ENCODE peak calls at places on chromosomes 3 and 15, in ten cellular contexts. One of them, this sample, is unnamed.

GRCh38 chr15:76502678-76503077 is 166.1 kb downstream of the ISL2 start:
- DNase-seq in CD4-positive, CD25-positive, alpha-beta regulatory T cell: no peak
- DNase-seq in cardiac muscle cell: peak; percentile 2
- DNase-seq in colonic mucosa: no peak
- DNase-seq in ovary: no peak
- DNase-seq in HCT116: no peak
- DNase-seq in thoracic aorta: no peak
- DNase-seq in GM23248: no peak
- DNase-seq in heart right ventricle: no peak
- DNase-seq in neuronal stem cell: no peak
- DNase-seq in this sample: no peak

GRCh38 chr3:52534281-52535183 is 875 bp upstream of the NT5DC2 start:
- DNase-seq in CD4-positive, CD25-positive, alpha-beta regulatory T cell: no peak
- DNase-seq in cardiac muscle cell: peak; percentile 41
- DNase-seq in colonic mucosa: peak; percentile 28
- DNase-seq in ovary: peak; percentile 43
- DNase-seq in HCT116: no peak
- DNase-seq in thoracic aorta: no peak
- DNase-seq in GM23248: peak; percentile 75
- DNase-seq in heart right ventricle: no peak
- DNase-seq in neuronal stem cell: no peak
- DNase-seq in this sample: no peak

GRCh38 chr3:186815490-186815889 is 9.2 kb upstream of the RFC4 start:
- DNase-seq in CD4-positive, CD25-positive, alpha-beta regulatory T cell: no peak
- DNase-seq in cardiac muscle cell: peak; percentile 81
- DNase-seq in colonic mucosa: no peak
- DNase-seq in ovary: no peak
- DNase-seq in HCT116: no peak
- DNase-seq in thoracic aorta: no peak
- DNase-seq in GM23248: peak; percentile 60
- DNase-seq in heart right ventricle: no peak
- DNase-seq in neuronal stem cell: no peak
- DNase-seq in this sample: no peak

GRCh38 chr3:87503901-87504498 is 227.6 kb upstream of the POU1F1 start:
- DNase-seq in CD4-positive, CD25-positive, alpha-beta regulatory T cell: peak; percentile 12
- DNase-seq in cardiac muscle cell: peak; percentile 59
- DNase-seq in colonic mucosa: peak; percentile 29
- DNase-seq in ovary: no peak
- DNase-seq in HCT116: peak; percentile 75
- DNase-seq in thoracic aorta: no peak
- DNase-seq in GM23248: peak; percentile 91
- DNase-seq in heart right ventricle: no peak
- DNase-seq in neuronal stem cell: peak; percentile 23
- DNase-seq in this sample: no peak

GRCh38 chr3:9351709-9352126 is 11.1 kb upstream of the THUMPD3 start:
- DNase-seq in CD4-positive, CD25-positive, alpha-beta regulatory T cell: no peak
- DNase-seq in cardiac muscle cell: no peak
- DNase-seq in colonic mucosa: no peak
- DNase-seq in ovary: no peak
- DNase-seq in HCT116: peak; percentile 16
- DNase-seq in thoracic aorta: no peak
- DNase-seq in GM23248: no peak
- DNase-seq in heart right ventricle: no peak
- DNase-seq in neuronal stem cell: no peak
- DNase-seq in this sample: no peak

GRCh38 chr3:123285066-123285465 is 83.3 kb downstream of the SEC22A start:
- DNase-seq in CD4-positive, CD25-positive, alpha-beta regulatory T cell: no peak
- DNase-seq in cardiac muscle cell: no peak
- DNase-seq in colonic mucosa: no peak
- DNase-seq in ovary: no peak
- DNase-seq in HCT116: no peak
- DNase-seq in thoracic aorta: no peak
- DNase-seq in GM23248: peak; percentile 39
- DNase-seq in heart right ventricle: no peak
- DNase-seq in neuronal stem cell: no peak
- DNase-seq in this sample: no peak

GRCh38 chr15:63135804-63136203 is 14.1 kb downstream of the LACTB start:
- DNase-seq in CD4-positive, CD25-positive, alpha-beta regulatory T cell: no peak
- DNase-seq in cardiac muscle cell: peak; percentile 88
- DNase-seq in colonic mucosa: no peak
- DNase-seq in ovary: no peak
- DNase-seq in HCT116: no peak
- DNase-seq in thoracic aorta: no peak
- DNase-seq in GM23248: peak; percentile 92
- DNase-seq in heart right ventricle: no peak
- DNase-seq in neuronal stem cell: no peak
- DNase-seq in this sample: no peak

GRCh38 chr3:134652886-134653630 is 2.2 kb upstream of the KY start:
- DNase-seq in CD4-positive, CD25-positive, alpha-beta regulatory T cell: no peak
- DNase-seq in cardiac muscle cell: no peak
- DNase-seq in colonic mucosa: no peak
- DNase-seq in ovary: no peak
- DNase-seq in HCT116: no peak
- DNase-seq in thoracic aorta: no peak
- DNase-seq in GM23248: no peak
- DNase-seq in heart right ventricle: no peak
- DNase-seq in neuronal stem cell: no peak
- DNase-seq in this sample: peak; percentile 6

GRCh38 chr15:76380249-76380648 is 43.7 kb downstream of the ISL2 start:
- DNase-seq in CD4-positive, CD25-positive, alpha-beta regulatory T cell: no peak
- DNase-seq in cardiac muscle cell: no peak
- DNase-seq in colonic mucosa: no peak
- DNase-seq in ovary: no peak
- DNase-seq in HCT116: no peak
- DNase-seq in thoracic aorta: no peak
- DNase-seq in GM23248: no peak
- DNase-seq in heart right ventricle: no peak
- DNase-seq in neuronal stem cell: no peak
- DNase-seq in this sample: no peak

GRCh38 chr15:40308844-40309189 is 1.1 kb upstream of the PLCB2 start:
- DNase-seq in CD4-positive, CD25-positive, alpha-beta regulatory T cell: no peak
- DNase-seq in cardiac muscle cell: peak; percentile 43
- DNase-seq in colonic mucosa: no peak
- DNase-seq in ovary: no peak
- DNase-seq in HCT116: no peak
- DNase-seq in thoracic aorta: no peak
- DNase-seq in GM23248: no peak
- DNase-seq in heart right ventricle: no peak
- DNase-seq in neuronal stem cell: no peak
- DNase-seq in this sample: no peak

GRCh38 chr3:147589016-147589415 is 179.9 kb downstream of the ZIC1 start:
- DNase-seq in CD4-positive, CD25-positive, alpha-beta regulatory T cell: no peak
- DNase-seq in cardiac muscle cell: no peak
- DNase-seq in colonic mucosa: no peak
- DNase-seq in ovary: no peak
- DNase-seq in HCT116: no peak
- DNase-seq in thoracic aorta: no peak
- DNase-seq in GM23248: peak; percentile 76
- DNase-seq in heart right ventricle: no peak
- DNase-seq in neuronal stem cell: no peak
- DNase-seq in this sample: no peak

DNA sequence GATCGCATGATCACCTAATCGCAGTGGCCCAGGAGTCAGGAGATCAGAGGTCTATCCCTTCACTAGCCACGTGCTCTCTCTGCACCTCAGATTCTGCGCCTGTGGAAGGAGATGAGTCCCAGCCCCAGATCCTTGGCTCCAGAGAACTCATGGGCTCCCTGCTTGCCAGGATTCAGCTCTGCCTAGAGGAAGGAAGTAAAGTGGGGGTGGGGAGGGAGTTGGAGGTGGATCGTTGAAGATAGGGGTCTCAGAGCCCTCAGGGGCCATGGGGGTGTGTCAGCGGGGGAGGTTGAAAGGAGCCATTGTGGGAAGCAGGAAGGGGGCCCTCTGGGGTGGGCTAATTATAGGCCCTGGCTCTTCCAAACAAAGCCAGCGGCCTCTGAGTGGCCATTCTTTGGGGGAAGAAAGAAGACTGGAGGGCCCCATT is 11.3 kb upstream of the STRA6 start:
- DNase-seq in CD4-positive, CD25-positive, alpha-beta regulatory T cell: no peak
- DNase-seq in cardiac muscle cell: no peak
- DNase-seq in colonic mucosa: no peak
- DNase-seq in ovary: no peak
- DNase-seq in HCT116: no peak
- DNase-seq in thoracic aorta: no peak
- DNase-seq in GM23248: no peak
- DNase-seq in heart right ventricle: peak; percentile 13
- DNase-seq in neuronal stem cell: peak; percentile 82
- DNase-seq in this sample: no peak
- H3K4me3 ChIP-seq in CD4-positive, CD25-positive, alpha-beta regulatory T cell: no peak overlapping the region
- H3K4me3 ChIP-seq in cardiac muscle cell: no peak overlapping the region
- H3K4me3 ChIP-seq in colonic mucosa: no peak overlapping the region
- H3K4me3 ChIP-seq in ovary: no peak overlapping the region
- H3K4me3 ChIP-seq in HCT116: no peak overlapping the region
- H3K4me3 ChIP-seq in thoracic aorta: no peak overlapping the region
- H3K4me3 ChIP-seq in GM23248: no peak overlapping the region
- H3K4me3 ChIP-seq in heart right ventricle: no peak overlapping the region
- H3K4me3 ChIP-seq in neuronal stem cell: no peak overlapping the region
- H3K4me3 ChIP-seq in this sample: no peak overlapping the region

DNA sequence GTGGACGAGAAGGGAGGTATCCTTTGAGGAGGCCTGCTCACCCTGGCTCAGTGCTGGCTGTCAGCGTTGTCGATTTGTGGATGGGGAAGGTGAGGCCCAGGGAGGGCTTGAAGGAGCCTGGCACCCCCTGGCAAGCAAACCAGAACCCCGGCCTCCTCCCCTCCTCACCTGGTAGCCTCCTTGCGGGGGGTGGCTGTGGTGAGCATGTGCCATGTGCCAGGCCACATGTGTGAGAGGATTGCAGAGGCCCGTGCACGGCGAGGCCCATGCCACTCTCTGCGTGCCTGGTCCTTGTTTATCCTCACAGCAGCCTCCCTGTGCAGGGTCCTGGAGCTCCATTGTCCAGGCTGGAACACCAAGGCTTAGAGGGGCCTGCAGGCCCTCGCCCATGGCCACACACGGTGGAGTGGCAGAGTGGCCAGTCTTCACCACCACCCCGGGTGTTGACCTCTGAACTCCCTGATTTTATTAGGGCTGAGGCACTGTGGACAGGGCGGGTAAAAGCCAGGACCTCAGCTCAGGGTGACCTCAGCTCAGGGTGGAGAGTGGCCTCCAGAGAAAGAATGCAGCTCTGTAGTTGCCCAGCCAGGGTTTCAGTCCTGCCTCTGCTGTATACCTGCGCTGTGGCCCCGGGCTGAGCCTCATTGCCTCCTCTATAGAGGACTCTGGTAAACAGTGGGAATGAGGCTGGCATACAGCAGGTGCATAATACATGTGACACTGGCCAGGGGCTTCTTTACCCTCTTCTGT is 29.1 kb downstream of the HDAC11 start:
- DNase-seq in CD4-positive, CD25-positive, alpha-beta regulatory T cell: no peak
- DNase-seq in cardiac muscle cell: no peak
- DNase-seq in colonic mucosa: no peak
- DNase-seq in ovary: no peak
- DNase-seq in HCT116: no peak
- DNase-seq in thoracic aorta: no peak
- DNase-seq in GM23248: no peak
- DNase-seq in heart right ventricle: no peak
- DNase-seq in neuronal stem cell: no peak
- DNase-seq in this sample: peak; percentile 15
- H3K27ac ChIP-seq in CD4-positive, CD25-positive, alpha-beta regulatory T cell: no peak overlapping the region
- H3K27ac ChIP-seq in cardiac muscle cell: no peak overlapping the region
- H3K27ac ChIP-seq in colonic mucosa: no peak overlapping the region
- H3K27ac ChIP-seq in ovary: no peak overlapping the region
- H3K27ac ChIP-seq in HCT116: no peak overlapping the region
- H3K27ac ChIP-seq in thoracic aorta: no peak overlapping the region
- H3K27ac ChIP-seq in GM23248: no peak overlapping the region
- H3K27ac ChIP-seq in heart right ventricle: no peak overlapping the region
- H3K27ac ChIP-seq in neuronal stem cell: no peak overlapping the region
- H3K27ac ChIP-seq in this sample: no peak overlapping the region

GRCh38 chr3:181725033-181725775 is 13.5 kb downstream of the SOX2 start:
- DNase-seq in CD4-positive, CD25-positive, alpha-beta regulatory T cell: no peak
- DNase-seq in cardiac muscle cell: no peak
- DNase-seq in colonic mucosa: no peak
- DNase-seq in ovary: no peak
- DNase-seq in HCT116: no peak
- DNase-seq in thoracic aorta: no peak
- DNase-seq in GM23248: no peak
- DNase-seq in heart right ventricle: no peak
- DNase-seq in neuronal stem cell: no peak
- DNase-seq in this sample: no peak

GRCh38 chr3:181726351-181727121 is 14.8 kb downstream of the SOX2 start:
- DNase-seq in CD4-positive, CD25-positive, alpha-beta regulatory T cell: no peak
- DNase-seq in cardiac muscle cell: no peak
- DNase-seq in colonic mucosa: no peak
- DNase-seq in ovary: no peak
- DNase-seq in HCT116: no peak
- DNase-seq in thoracic aorta: no peak
- DNase-seq in GM23248: no peak
- DNase-seq in heart right ventricle: no peak
- DNase-seq in neuronal stem cell: peak; percentile 80
- DNase-seq in this sample: no peak

GRCh38 chr3:181724432-181724740 is 12.7 kb downstream of the SOX2 start:
- DNase-seq in CD4-positive, CD25-positive, alpha-beta regulatory T cell: no peak
- DNase-seq in cardiac muscle cell: no peak
- DNase-seq in colonic mucosa: no peak
- DNase-seq in ovary: no peak
- DNase-seq in HCT116: no peak
- DNase-seq in thoracic aorta: no peak
- DNase-seq in GM23248: no peak
- DNase-seq in heart right ventricle: no peak
- DNase-seq in neuronal stem cell: no peak
- DNase-seq in this sample: no peak

GRCh38 chr3:181727122-181728036 is 15.7 kb downstream of the SOX2 start:
- DNase-seq in CD4-positive, CD25-positive, alpha-beta regulatory T cell: no peak
- DNase-seq in cardiac muscle cell: no peak
- DNase-seq in colonic mucosa: no peak
- DNase-seq in ovary: no peak
- DNase-seq in HCT116: no peak
- DNase-seq in thoracic aorta: no peak
- DNase-seq in GM23248: no peak
- DNase-seq in heart right ventricle: no peak
- DNase-seq in neuronal stem cell: no peak
- DNase-seq in this sample: no peak

DNA sequence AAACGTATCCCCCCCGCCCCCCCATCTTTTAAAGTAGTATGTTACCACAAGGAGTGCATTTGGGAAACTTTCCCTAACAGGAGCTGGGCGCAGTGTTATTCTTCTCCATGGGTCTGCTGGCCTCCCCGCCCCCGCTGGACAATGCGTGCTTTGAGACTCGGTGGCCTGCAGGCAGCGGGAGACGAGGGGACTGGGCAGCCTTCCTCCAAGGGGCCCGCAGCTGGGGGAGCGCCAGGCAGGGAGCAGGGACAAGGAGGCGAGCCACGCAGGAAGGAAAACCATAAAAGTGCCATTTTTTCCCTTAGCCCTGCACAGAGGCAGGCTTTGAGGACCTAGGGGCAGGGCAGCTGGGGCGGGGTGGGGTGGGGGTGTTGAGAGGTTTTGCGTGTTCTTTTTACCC is 14.1 kb downstream of the SOX2 start:
- DNase-seq in CD4-positive, CD25-positive, alpha-beta regulatory T cell: no peak
- DNase-seq in cardiac muscle cell: no peak
- DNase-seq in colonic mucosa: no peak
- DNase-seq in ovary: no peak
- DNase-seq in HCT116: no peak
- DNase-seq in thoracic aorta: no peak
- DNase-seq in GM23248: no peak
- DNase-seq in heart right ventricle: no peak
- DNase-seq in neuronal stem cell: no peak
- DNase-seq in this sample: no peak
- H3K4me3 ChIP-seq in CD4-positive, CD25-positive, alpha-beta regulatory T cell: no peak overlapping the region
- H3K4me3 ChIP-seq in cardiac muscle cell: no peak overlapping the region
- H3K4me3 ChIP-seq in colonic mucosa: no peak overlapping the region
- H3K4me3 ChIP-seq in ovary: no peak overlapping the region
- H3K4me3 ChIP-seq in HCT116: no peak overlapping the region
- H3K4me3 ChIP-seq in thoracic aorta: no peak overlapping the region
- H3K4me3 ChIP-seq in GM23248: no peak overlapping the region
- H3K4me3 ChIP-seq in heart right ventricle: no peak overlapping the region
- H3K4me3 ChIP-seq in neuronal stem cell: no peak overlapping the region
- H3K4me3 ChIP-seq in this sample: no peak overlapping the region

GRCh38 chr3:39718674-39719595 is 90.5 kb upstream of the MYRIP start:
- DNase-seq in CD4-positive, CD25-positive, alpha-beta regulatory T cell: no peak
- DNase-seq in cardiac muscle cell: peak; percentile 37
- DNase-seq in colonic mucosa: no peak
- DNase-seq in ovary: no peak
- DNase-seq in HCT116: no peak
- DNase-seq in thoracic aorta: no peak
- DNase-seq in GM23248: peak; percentile 88
- DNase-seq in heart right ventricle: no peak
- DNase-seq in neuronal stem cell: no peak
- DNase-seq in this sample: no peak
- H3K27ac ChIP-seq in CD4-positive, CD25-positive, alpha-beta regulatory T cell: no peak overlapping the region
- H3K27ac ChIP-seq in cardiac muscle cell: no peak overlapping the region
- H3K27ac ChIP-seq in colonic mucosa: no peak overlapping the region
- H3K27ac ChIP-seq in ovary: no peak overlapping the region
- H3K27ac ChIP-seq in HCT116: no peak overlapping the region
- H3K27ac ChIP-seq in thoracic aorta: no peak overlapping the region
- H3K27ac ChIP-seq in GM23248: peak overlapping the region; percentile 22
- H3K27ac ChIP-seq in heart right ventricle: no peak overlapping the region
- H3K27ac ChIP-seq in neuronal stem cell: no peak overlapping the region
- H3K27ac ChIP-seq in this sample: no peak overlapping the region

This sample was measured in pancreas.